ENCODE peak calls at places on chromosomes 16 and 17, in seven cellular contexts. One of them, this sample, is unnamed.
A peak's percentile ranks its signal among the peaks of the same experiment; 100 is the strongest.

GRCh38 chr16:57061084-57061905 is 31.1 kb upstream of the CPNE2 start:
- DNase-seq in AG08395: peak; percentile 82
- DNase-seq in activated CD4-positive, alpha-beta T cell treated with anti-CD3 and anti-CD28 coated beads, Interleukin-2, amount 10 ng/mL, durations not matched to agents 7 days and 5 days: no peak
- DNase-seq in NT2/D1: no peak
- DNase-seq in caudate nucleus: no peak
- DNase-seq in effector memory CD4-positive, alpha-beta T cell: no peak
- DNase-seq in NCI-H774: no peak
- DNase-seq in this sample: no peak

GRCh38 chr16:64920211-64920610 is 201.7 kb downstream of the CDH11 start:
- DNase-seq in AG08395: no peak
- DNase-seq in activated CD4-positive, alpha-beta T cell treated with anti-CD3 and anti-CD28 coated beads, Interleukin-2, amount 10 ng/mL, durations not matched to agents 7 days and 5 days: no peak
- DNase-seq in NT2/D1: no peak
- DNase-seq in caudate nucleus: no peak
- DNase-seq in effector memory CD4-positive, alpha-beta T cell: no peak
- DNase-seq in NCI-H774: no peak
- DNase-seq in this sample: no peak

GRCh38 chr17:27994586-27994985 is 47.9 kb upstream of the NLK start:
- DNase-seq in AG08395: no peak
- DNase-seq in activated CD4-positive, alpha-beta T cell treated with anti-CD3 and anti-CD28 coated beads, Interleukin-2, amount 10 ng/mL, durations not matched to agents 7 days and 5 days: no peak
- DNase-seq in NT2/D1: no peak
- DNase-seq in caudate nucleus: no peak
- DNase-seq in effector memory CD4-positive, alpha-beta T cell: no peak
- DNase-seq in NCI-H774: no peak
- DNase-seq in this sample: no peak

GRCh38 chr16:51753382-51753781 is 602.3 kb upstream of the SALL1 start:
- DNase-seq in AG08395: no peak
- DNase-seq in activated CD4-positive, alpha-beta T cell treated with anti-CD3 and anti-CD28 coated beads, Interleukin-2, amount 10 ng/mL, durations not matched to agents 7 days and 5 days: no peak
- DNase-seq in NT2/D1: no peak
- DNase-seq in caudate nucleus: no peak
- DNase-seq in effector memory CD4-positive, alpha-beta T cell: no peak
- DNase-seq in NCI-H774: no peak
- DNase-seq in this sample: no peak

GRCh38 chr17:42881768-42882565 is 18.6 kb upstream of the G6PC1 start:
- DNase-seq in AG08395: no peak
- DNase-seq in activated CD4-positive, alpha-beta T cell treated with anti-CD3 and anti-CD28 coated beads, Interleukin-2, amount 10 ng/mL, durations not matched to agents 7 days and 5 days: no peak
- DNase-seq in NT2/D1: no peak
- DNase-seq in caudate nucleus: no peak
- DNase-seq in effector memory CD4-positive, alpha-beta T cell: no peak
- DNase-seq in NCI-H774: peak; percentile 78
- DNase-seq in this sample: no peak

GRCh38 chr16:84599528-84600202 is 18.2 kb downstream of the COTL1 start:
- DNase-seq in AG08395: peak; percentile 67
- DNase-seq in activated CD4-positive, alpha-beta T cell treated with anti-CD3 and anti-CD28 coated beads, Interleukin-2, amount 10 ng/mL, durations not matched to agents 7 days and 5 days: peak; percentile 43
- DNase-seq in NT2/D1: peak; percentile 92
- DNase-seq in caudate nucleus: no peak
- DNase-seq in effector memory CD4-positive, alpha-beta T cell: no peak
- DNase-seq in NCI-H774: no peak
- DNase-seq in this sample: peak; percentile 77

GRCh38 chr17:78381601-78382168 is 3.2 kb downstream of the PGS1 start:
- DNase-seq in AG08395: peak; percentile 22
- DNase-seq in activated CD4-positive, alpha-beta T cell treated with anti-CD3 and anti-CD28 coated beads, Interleukin-2, amount 10 ng/mL, durations not matched to agents 7 days and 5 days: peak; percentile 59
- DNase-seq in NT2/D1: no peak
- DNase-seq in caudate nucleus: no peak
- DNase-seq in effector memory CD4-positive, alpha-beta T cell: peak; percentile 40
- DNase-seq in NCI-H774: no peak
- DNase-seq in this sample: no peak

GRCh38 chr17:33521784-33522183 is 228.7 kb upstream of the ASIC2 start:
- DNase-seq in AG08395: no peak
- DNase-seq in activated CD4-positive, alpha-beta T cell treated with anti-CD3 and anti-CD28 coated beads, Interleukin-2, amount 10 ng/mL, durations not matched to agents 7 days and 5 days: no peak
- DNase-seq in NT2/D1: no peak
- DNase-seq in caudate nucleus: no peak
- DNase-seq in effector memory CD4-positive, alpha-beta T cell: no peak
- DNase-seq in NCI-H774: no peak
- DNase-seq in this sample: peak; percentile 11

GRCh38 chr17:9987779-9988585 is 82.9 kb upstream of the RCVRN start:
- DNase-seq in AG08395: peak; percentile 62
- DNase-seq in activated CD4-positive, alpha-beta T cell treated with anti-CD3 and anti-CD28 coated beads, Interleukin-2, amount 10 ng/mL, durations not matched to agents 7 days and 5 days: peak; percentile 22
- DNase-seq in NT2/D1: peak; percentile 11
- DNase-seq in caudate nucleus: no peak
- DNase-seq in effector memory CD4-positive, alpha-beta T cell: no peak
- DNase-seq in NCI-H774: no peak
- DNase-seq in this sample: peak; percentile 41

GRCh38 chr17:15431766-15432165 is 35.7 kb downstream of the CDRT4 start:
- DNase-seq in AG08395: no peak
- DNase-seq in activated CD4-positive, alpha-beta T cell treated with anti-CD3 and anti-CD28 coated beads, Interleukin-2, amount 10 ng/mL, durations not matched to agents 7 days and 5 days: no peak
- DNase-seq in NT2/D1: no peak
- DNase-seq in caudate nucleus: no peak
- DNase-seq in effector memory CD4-positive, alpha-beta T cell: no peak
- DNase-seq in NCI-H774: no peak
- DNase-seq in this sample: no peak

GRCh38 chr17:45286286-45286685 is 24.4 kb upstream of the SPATA32 start:
- DNase-seq in AG08395: no peak
- DNase-seq in activated CD4-positive, alpha-beta T cell treated with anti-CD3 and anti-CD28 coated beads, Interleukin-2, amount 10 ng/mL, durations not matched to agents 7 days and 5 days: no peak
- DNase-seq in NT2/D1: no peak
- DNase-seq in caudate nucleus: no peak
- DNase-seq in effector memory CD4-positive, alpha-beta T cell: no peak
- DNase-seq in NCI-H774: no peak
- DNase-seq in this sample: no peak

GRCh38 chr16:75266738-75267630 is 15.6 kb upstream of the BCAR1 start:
- DNase-seq in AG08395: no peak
- DNase-seq in activated CD4-positive, alpha-beta T cell treated with anti-CD3 and anti-CD28 coated beads, Interleukin-2, amount 10 ng/mL, durations not matched to agents 7 days and 5 days: no peak
- DNase-seq in NT2/D1: no peak
- DNase-seq in caudate nucleus: peak; percentile 35
- DNase-seq in effector memory CD4-positive, alpha-beta T cell: no peak
- DNase-seq in NCI-H774: no peak
- DNase-seq in this sample: no peak

GRCh38 chr17:43217614-43218087 is 6.0 kb downstream of the TMEM106A start:
- DNase-seq in AG08395: no peak
- DNase-seq in activated CD4-positive, alpha-beta T cell treated with anti-CD3 and anti-CD28 coated beads, Interleukin-2, amount 10 ng/mL, durations not matched to agents 7 days and 5 days: no peak
- DNase-seq in NT2/D1: no peak
- DNase-seq in caudate nucleus: no peak
- DNase-seq in effector memory CD4-positive, alpha-beta T cell: no peak
- DNase-seq in NCI-H774: no peak
- DNase-seq in this sample: no peak

GRCh38 chr16:28168991-28169554 is 42.7 kb downstream of the XPO6 start:
- DNase-seq in AG08395: no peak
- DNase-seq in activated CD4-positive, alpha-beta T cell treated with anti-CD3 and anti-CD28 coated beads, Interleukin-2, amount 10 ng/mL, durations not matched to agents 7 days and 5 days: peak; percentile 67
- DNase-seq in NT2/D1: no peak
- DNase-seq in caudate nucleus: no peak
- DNase-seq in effector memory CD4-positive, alpha-beta T cell: peak; percentile 22
- DNase-seq in NCI-H774: no peak
- DNase-seq in this sample: no peak

GRCh38 chr17:14672830-14673229 is 371.9 kb downstream of the HS3ST3B1 start:
- DNase-seq in AG08395: peak; percentile 65
- DNase-seq in activated CD4-positive, alpha-beta T cell treated with anti-CD3 and anti-CD28 coated beads, Interleukin-2, amount 10 ng/mL, durations not matched to agents 7 days and 5 days: no peak
- DNase-seq in NT2/D1: no peak
- DNase-seq in caudate nucleus: no peak
- DNase-seq in effector memory CD4-positive, alpha-beta T cell: no peak
- DNase-seq in NCI-H774: no peak
- DNase-seq in this sample: no peak

GRCh38 chr17:7842380-7842949 is 8.4 kb downstream of the KDM6B start:
- DNase-seq in AG08395: peak; percentile 58
- DNase-seq in activated CD4-positive, alpha-beta T cell treated with anti-CD3 and anti-CD28 coated beads, Interleukin-2, amount 10 ng/mL, durations not matched to agents 7 days and 5 days: peak; percentile 84
- DNase-seq in NT2/D1: no peak
- DNase-seq in caudate nucleus: no peak
- DNase-seq in effector memory CD4-positive, alpha-beta T cell: peak; percentile 98
- DNase-seq in NCI-H774: peak; percentile 38
- DNase-seq in this sample: no peak

GRCh38 chr17:39634384-39634871 is 2.5 kb upstream of the STARD3 start:
- DNase-seq in AG08395: peak; percentile 69
- DNase-seq in activated CD4-positive, alpha-beta T cell treated with anti-CD3 and anti-CD28 coated beads, Interleukin-2, amount 10 ng/mL, durations not matched to agents 7 days and 5 days: peak; percentile 31
- DNase-seq in NT2/D1: no peak
- DNase-seq in caudate nucleus: no peak
- DNase-seq in effector memory CD4-positive, alpha-beta T cell: no peak
- DNase-seq in NCI-H774: peak; percentile 41
- DNase-seq in this sample: no peak

GRCh38 chr17:65290041-65290440 is 152.9 kb downstream of the RGS9 start:
- DNase-seq in AG08395: no peak
- DNase-seq in activated CD4-positive, alpha-beta T cell treated with anti-CD3 and anti-CD28 coated beads, Interleukin-2, amount 10 ng/mL, durations not matched to agents 7 days and 5 days: no peak
- DNase-seq in NT2/D1: no peak
- DNase-seq in caudate nucleus: no peak
- DNase-seq in effector memory CD4-positive, alpha-beta T cell: no peak
- DNase-seq in NCI-H774: no peak
- DNase-seq in this sample: no peak

GRCh38 chr17:75749545-75750389 is 15.2 kb downstream of the GALK1 start:
- DNase-seq in AG08395: peak; percentile 87
- DNase-seq in activated CD4-positive, alpha-beta T cell treated with anti-CD3 and anti-CD28 coated beads, Interleukin-2, amount 10 ng/mL, durations not matched to agents 7 days and 5 days: peak; percentile 90
- DNase-seq in NT2/D1: no peak
- DNase-seq in caudate nucleus: peak; percentile 61
- DNase-seq in effector memory CD4-positive, alpha-beta T cell: peak; percentile 71
- DNase-seq in NCI-H774: peak; percentile 69
- DNase-seq in this sample: peak; percentile 79

GRCh38 chr16:24118126-24118821 is 137.9 kb upstream of the CACNG3 start:
- DNase-seq in AG08395: no peak
- DNase-seq in activated CD4-positive, alpha-beta T cell treated with anti-CD3 and anti-CD28 coated beads, Interleukin-2, amount 10 ng/mL, durations not matched to agents 7 days and 5 days: no peak
- DNase-seq in NT2/D1: no peak
- DNase-seq in caudate nucleus: no peak
- DNase-seq in effector memory CD4-positive, alpha-beta T cell: no peak
- DNase-seq in NCI-H774: no peak
- DNase-seq in this sample: no peak

GRCh38 chr17:80291691-80292487 is 31.2 kb downstream of the RNF213 start:
- DNase-seq in AG08395: no peak
- DNase-seq in activated CD4-positive, alpha-beta T cell treated with anti-CD3 and anti-CD28 coated beads, Interleukin-2, amount 10 ng/mL, durations not matched to agents 7 days and 5 days: no peak
- DNase-seq in NT2/D1: no peak
- DNase-seq in caudate nucleus: no peak
- DNase-seq in effector memory CD4-positive, alpha-beta T cell: no peak
- DNase-seq in NCI-H774: no peak
- DNase-seq in this sample: no peak

GRCh38 chr16:87246269-87247065 is 70.7 kb downstream of the C16orf95 start:
- DNase-seq in AG08395: no peak
- DNase-seq in activated CD4-positive, alpha-beta T cell treated with anti-CD3 and anti-CD28 coated beads, Interleukin-2, amount 10 ng/mL, durations not matched to agents 7 days and 5 days: no peak
- DNase-seq in NT2/D1: no peak
- DNase-seq in caudate nucleus: no peak
- DNase-seq in effector memory CD4-positive, alpha-beta T cell: no peak
- DNase-seq in NCI-H774: no peak
- DNase-seq in this sample: no peak

GRCh38 chr17:50328360-50328759 is 17.6 kb upstream of the XYLT2 start:
- DNase-seq in AG08395: no peak
- DNase-seq in activated CD4-positive, alpha-beta T cell treated with anti-CD3 and anti-CD28 coated beads, Interleukin-2, amount 10 ng/mL, durations not matched to agents 7 days and 5 days: no peak
- DNase-seq in NT2/D1: no peak
- DNase-seq in caudate nucleus: no peak
- DNase-seq in effector memory CD4-positive, alpha-beta T cell: no peak
- DNase-seq in NCI-H774: no peak
- DNase-seq in this sample: no peak